ENCODE peak calls at places on chromosomes 16 and 17, in eight cellular contexts. O is psoas muscle, Z is body of pancreas, W is heart right ventricle, E is GM12878, X is IMR-90, T is HCT116, P is PC-3. D is an unnamed sample.

GRCh38 chr16:10181196-10182162 is 749 bp downstream of the GRIN2A start:
- ATAC-seq in O (peak; percentile 77), Z (peak; percentile 86), W (peak; percentile 93), E (peak; percentile 83), X (peak; percentile 73), T (peak; percentile 93), P (peak; percentile 57), D (peak; percentile 83)

GRCh38 chr16:4352843-4353242 is 1.7 kb upstream of the PAM16 start:
- ATAC-seq in O (no peak), Z (no peak), W (no peak), E (no peak), X (no peak), T (no peak), P (no peak), D (no peak)

GRCh38 chr17:17044846-17045561 is 2.7 kb downstream of the MPRIP start:
- ATAC-seq in O (no peak), Z (no peak), W (peak; percentile 31), E (peak; percentile 54), X (peak; percentile 12), T (no peak), P (peak; percentile 25), D (no peak)

GRCh38 chr16:7332611-7333010 is at the start of gene RBFOX1:
- ATAC-seq in O (peak; percentile 72), Z (no peak), W (no peak), E (no peak), X (no peak), T (no peak), P (no peak), D (no peak)

GRCh38 chr16:88078111-88078775 is 127.0 kb downstream of the BANP start:
- ATAC-seq in O (no peak), Z (no peak), W (peak; percentile 18), E (no peak), X (no peak), T (no peak), P (no peak), D (no peak)

GRCh38 chr16:10987361-10988163 is 43.2 kb downstream of the CLEC16A start:
- ATAC-seq in O (no peak), Z (no peak), W (no peak), E (peak; percentile 27), X (no peak), T (no peak), P (no peak), D (no peak)

GRCh38 chr17:34222732-34223486 is 32.2 kb upstream of the CCL2 start:
- ATAC-seq in O (no peak), Z (no peak), W (no peak), E (no peak), X (no peak), T (no peak), P (no peak), D (peak; percentile 75)

GRCh38 chr17:13384626-13385025 is 217.1 kb downstream of the HS3ST3A1 start:
- ATAC-seq in O (no peak), Z (no peak), W (no peak), E (no peak), X (no peak), T (no peak), P (no peak), D (no peak)

GRCh38 chr16:31439519-31439918 is 3.1 kb downstream of the ZNF843 start:
- ATAC-seq in O (no peak), Z (no peak), W (no peak), E (no peak), X (no peak), T (no peak), P (no peak), D (no peak)

GRCh38 chr17:56110463-56111138 is 42.7 kb upstream of the ANKFN1 start:
- ATAC-seq in O (no peak), Z (no peak), W (no peak), E (no peak), X (no peak), T (no peak), P (no peak), D (no peak)

GRCh38 chr17:66730497-66730923 is 104.4 kb upstream of the CACNG5 start:
- ATAC-seq in O (no peak), Z (no peak), W (no peak), E (no peak), X (no peak), T (no peak), P (no peak), D (no peak)

GRCh38 chr17:63381101-63381729 is 64.9 kb downstream of the CYB561 start:
- ATAC-seq in O (no peak), Z (no peak), W (no peak), E (no peak), X (peak; percentile 85), T (no peak), P (no peak), D (no peak)

GRCh38 chr17:42706732-42707131 is 24.4 kb downstream of the CNTNAP1 start:
- ATAC-seq in O (no peak), Z (no peak), W (no peak), E (peak; percentile 30), X (no peak), T (no peak), P (no peak), D (no peak)

GRCh38 chr17:42475121-42475520 is 16.4 kb downstream of the ATP6V0A1 start:
- ATAC-seq in O (no peak), Z (no peak), W (no peak), E (peak; percentile 43), X (no peak), T (no peak), P (no peak), D (no peak)

DNA sequence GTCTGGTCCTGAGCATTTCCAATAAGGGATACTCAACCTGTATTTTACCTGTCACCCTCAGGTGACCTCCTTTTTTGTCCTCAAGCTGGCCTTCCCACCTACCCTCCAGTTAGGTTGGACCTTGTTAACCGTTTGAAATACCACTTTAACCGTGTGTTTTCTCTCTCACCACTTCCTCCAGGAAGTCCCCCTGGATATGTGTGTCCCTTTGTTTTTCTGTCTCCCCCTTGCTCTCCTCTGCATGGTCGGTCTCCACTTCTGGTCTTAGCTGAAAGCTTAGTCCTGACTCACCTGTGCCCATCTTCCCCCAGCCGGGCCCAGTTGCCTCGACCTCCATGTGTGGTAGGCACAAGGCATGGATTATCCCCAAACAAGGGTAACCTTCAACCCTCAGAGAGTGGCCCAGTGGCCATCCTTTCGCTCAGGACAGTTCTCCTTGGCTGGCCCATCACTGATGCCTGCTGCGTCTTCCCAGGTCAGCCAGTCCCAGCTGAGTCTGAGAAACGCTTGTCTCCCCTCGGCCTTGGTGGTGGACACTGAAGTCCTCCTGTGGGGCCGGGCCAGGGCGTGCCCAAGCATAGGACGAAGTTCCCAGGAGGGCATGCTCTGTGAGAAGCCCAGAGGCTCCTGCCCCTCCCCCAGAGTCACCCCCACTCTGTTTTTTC is 20.0 kb downstream of the LASP1 start:
- ATAC-seq in O (no peak), Z (no peak), W (no peak), E (no peak), X (no peak), T (no peak), P (no peak), D (no peak)
- H3K4me1 ChIP-seq in O (peaks cover 24% of the 10 kb centered on the region), Z (peaks cover 50% of the 10 kb centered on the region), W (peaks cover 15% of the 10 kb centered on the region), E (no peaks in the 10 kb centered on the region), X (peaks cover 23% of the 10 kb centered on the region), T (no peaks in the 10 kb centered on the region), P (no peaks in the 10 kb centered on the region), D (peaks cover 38% of the 10 kb centered on the region)

GRCh38 chr16:50093607-50094570 is 28.1 kb downstream of the HEATR3 start:
- ATAC-seq in O (peak; percentile 56), Z (peak; percentile 55), W (peak; percentile 79), E (peak; percentile 47), X (no peak), T (no peak), P (no peak), D (peak; percentile 81)
- H3K4me1 ChIP-seq in O (peaks cover 5% of the 10 kb centered on the region), Z (no peaks in the 10 kb centered on the region), W (no peaks in the 10 kb centered on the region), E (peaks cover 3% of the 10 kb centered on the region), X (no peaks in the 10 kb centered on the region), T (no peaks in the 10 kb centered on the region), P (no peaks in the 10 kb centered on the region), D (no peaks in the 10 kb centered on the region)

DNA sequence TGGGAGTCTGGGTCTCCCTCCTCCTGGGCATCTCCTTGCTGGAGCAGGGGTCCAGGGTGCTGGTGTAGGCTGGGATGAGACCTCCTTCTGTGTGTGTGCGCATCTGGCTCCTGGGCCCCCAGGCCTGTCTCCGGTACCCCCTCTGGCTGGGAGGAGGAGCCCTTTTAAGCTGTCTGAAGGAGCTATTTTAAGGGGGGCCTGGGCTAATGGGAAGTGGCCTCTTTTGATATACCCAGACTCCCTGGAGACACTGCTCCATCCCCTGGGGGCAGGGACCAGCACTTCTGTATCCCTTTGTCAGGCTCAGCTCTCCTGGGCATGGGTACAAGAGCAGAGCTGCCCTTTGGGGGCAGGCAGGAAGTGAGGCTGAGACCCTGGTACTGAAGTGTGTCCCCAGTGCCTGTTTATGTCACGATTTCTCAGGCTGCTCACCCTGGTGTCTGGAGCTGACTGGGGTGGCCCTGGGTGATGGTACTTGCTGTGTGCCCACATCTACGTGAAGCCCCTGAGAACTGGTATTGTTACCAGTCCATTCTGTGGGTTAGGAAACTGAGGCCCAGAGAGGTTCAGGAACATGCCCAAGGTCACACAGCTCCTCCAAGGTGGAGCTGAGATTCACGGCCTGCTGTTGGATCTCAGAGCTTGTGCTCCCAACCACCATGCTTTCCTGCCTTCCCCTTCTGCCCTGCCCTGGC is 6.5 kb downstream of the ADCY7 start:
- ATAC-seq in O (no peak), Z (no peak), W (no peak), E (no peak), X (no peak), T (no peak), P (no peak), D (no peak)
- H3K4me1 ChIP-seq in O (no peaks in the 10 kb centered on the region), Z (no peaks in the 10 kb centered on the region), W (no peaks in the 10 kb centered on the region), E (peaks cover 40% of the 10 kb centered on the region), X (no peaks in the 10 kb centered on the region), T (no peaks in the 10 kb centered on the region), P (no peaks in the 10 kb centered on the region), D (no peaks in the 10 kb centered on the region)

GRCh38 chr17:7314719-7315569 is at the start of gene GPS2:
- ATAC-seq in O (peak; percentile 94), Z (peak; percentile 96), W (peak; percentile 82), E (peak; percentile 81), X (peak; percentile 85), T (peak; percentile 77), P (peak; percentile 82), D (peak; percentile 93)

GRCh38 chr17:7313028-7313889 is 1.9 kb downstream of the GPS2 start:
- ATAC-seq in O (no peak), Z (no peak), W (no peak), E (peak; percentile 33), X (no peak), T (peak; percentile 55), P (peak; percentile 20), D (no peak)

GRCh38 chr17:7317161-7317803 is 2.1 kb upstream of the GPS2 start:
- ATAC-seq in O (no peak), Z (no peak), W (no peak), E (no peak), X (no peak), T (no peak), P (no peak), D (no peak)

GRCh38 chr17:7313890-7314718 is 1.1 kb downstream of the GPS2 start:
- ATAC-seq in O (no peak), Z (no peak), W (no peak), E (peak; percentile 18), X (no peak), T (peak; percentile 4), P (no peak), D (no peak)

DNA sequence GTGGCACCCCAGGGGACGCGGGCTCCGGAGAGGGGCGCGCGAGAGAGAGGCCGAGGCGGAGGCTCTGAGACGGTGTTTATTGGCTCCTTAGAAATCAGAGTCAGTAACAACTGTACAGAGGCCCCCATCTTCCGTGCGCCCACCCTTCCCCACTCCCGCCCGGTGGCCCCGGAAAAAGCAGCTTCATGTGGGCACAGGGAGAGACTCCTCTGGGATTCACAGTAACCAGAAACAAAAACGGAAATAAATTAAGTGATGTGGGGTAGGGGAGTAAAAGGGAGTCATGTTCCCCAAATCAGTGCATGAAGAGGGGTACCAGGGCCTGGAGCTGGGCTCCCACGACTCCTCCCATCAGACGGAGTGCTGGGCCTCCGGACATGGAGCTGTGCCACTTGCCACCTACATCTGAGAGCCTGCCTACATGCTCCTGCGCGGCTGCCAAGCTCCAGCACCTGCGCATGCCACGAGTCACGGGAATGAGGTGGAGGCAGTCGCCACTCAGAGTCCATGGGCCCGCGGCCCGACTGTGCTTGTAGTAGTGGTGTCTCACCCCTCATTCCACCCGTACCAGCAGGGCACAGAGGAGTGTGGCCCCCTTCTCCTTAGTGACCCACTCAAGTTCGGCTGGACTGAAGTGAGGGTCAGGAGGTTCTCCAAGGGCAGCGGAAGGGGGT is 547 bp upstream of the GPS2 start:
- ATAC-seq in O (peak; percentile 27), Z (peak; percentile 5), W (peak; percentile 31), E (no peak), X (no peak), T (no peak), P (no peak), D (no peak)
- H3K4me1 ChIP-seq in O (peaks cover 43% of the 10 kb centered on the region), Z (peaks cover 41% of the 10 kb centered on the region), W (peaks cover 12% of the 10 kb centered on the region), E (peaks cover 17% of the 10 kb centered on the region), X (peaks cover 7% of the 10 kb centered on the region), T (peaks cover 43% of the 10 kb centered on the region), P (peaks cover 9% of the 10 kb centered on the region), D (peaks cover 24% of the 10 kb centered on the region)

D was measured in gastroesophageal sphincter.